ENCODE peak calls at places on chromosomes 12 and 14, in nine cellular contexts. N, V, L, R, W, T, J, E and X are unnamed samples.

GRCh38 chr14:94101748-94102147 is 8.8 kb upstream of the IFI27 start:
- DNase-seq in N (no peak), V (no peak), L (no peak), R (no peak), W (no peak), T (peak; percentile 68), J (no peak), E (no peak), X (no peak)

GRCh38 chr12:121000530-121000929 is 15.8 kb downstream of the C12orf43 start:
- DNase-seq in N (no peak), V (no peak), L (no peak), R (no peak), W (no peak), T (no peak), J (no peak), E (no peak), X (no peak)

GRCh38 chr14:104795781-104796681 is 483 bp upstream of the AKT1 start:
- DNase-seq in N (peak; percentile 57), V (peak; percentile 52), L (peak; percentile 77), R (peak; percentile 76), W (peak; percentile 42), T (peak; percentile 70), J (peak; percentile 70), E (peak; percentile 76), X (peak; percentile 67)

GRCh38 chr12:124720687-124721500 is 142.8 kb downstream of the SCARB1 start:
- DNase-seq in N (peak; percentile 93), V (peak; percentile 98), L (peak; percentile 63), R (peak; percentile 76), W (peak; percentile 82), T (peak; percentile 61), J (no peak), E (no peak), X (peak; percentile 82)

GRCh38 chr14:65769151-65769550 is 356.6 kb downstream of the FUT8 start:
- DNase-seq in N (no peak), V (no peak), L (no peak), R (no peak), W (no peak), T (no peak), J (no peak), E (no peak), X (no peak)

GRCh38 chr12:126569706-126570105 is 1504.5 kb downstream of the AACS start:
- DNase-seq in N (no peak), V (no peak), L (no peak), R (no peak), W (no peak), T (no peak), J (no peak), E (no peak), X (no peak)

GRCh38 chr12:93868771-93869170 is 191.6 kb downstream of the CRADD start:
- DNase-seq in N (no peak), V (no peak), L (no peak), R (no peak), W (no peak), T (no peak), J (no peak), E (no peak), X (no peak)

GRCh38 chr12:58888131-58888783 is 32.0 kb downstream of the LRIG3 start:
- DNase-seq in N (no peak), V (peak; percentile 90), L (peak; percentile 36), R (peak; percentile 67), W (no peak), T (no peak), J (no peak), E (no peak), X (peak; percentile 37)

GRCh38 chr12:113170926-113171325 is 14.4 kb downstream of the DDX54 start:
- DNase-seq in N (no peak), V (no peak), L (no peak), R (no peak), W (no peak), T (no peak), J (no peak), E (no peak), X (no peak)

GRCh38 chr14:29163109-29163508 is 396.5 kb downstream of the FOXG1 start:
- DNase-seq in N (no peak), V (no peak), L (no peak), R (no peak), W (no peak), T (no peak), J (no peak), E (no peak), X (no peak)

GRCh38 chr12:111100003-111100402 is 179.6 kb upstream of the MYL2 start:
- DNase-seq in N (no peak), V (no peak), L (no peak), R (no peak), W (no peak), T (no peak), J (no peak), E (no peak), X (no peak)

GRCh38 chr12:120361506-120362208 is 7.3 kb downstream of the MSI1 start:
- DNase-seq in N (no peak), V (peak; percentile 98), L (peak; percentile 63), R (peak; percentile 75), W (peak; percentile 82), T (peak; percentile 53), J (no peak), E (peak; percentile 27), X (peak; percentile 45)

GRCh38 chr12:124319368-124320050 is 24.6 kb downstream of the RFLNA start:
- DNase-seq in N (no peak), V (no peak), L (no peak), R (no peak), W (no peak), T (no peak), J (no peak), E (no peak), X (no peak)

GRCh38 chr12:21248679-21249078 is 86.0 kb downstream of the SLCO1A2 start:
- DNase-seq in N (no peak), V (peak; percentile 14), L (no peak), R (no peak), W (peak; percentile 5), T (no peak), J (no peak), E (no peak), X (no peak)

GRCh38 chr12:92897844-92898243 is 31.3 kb downstream of the EEA1 start:
- DNase-seq in N (no peak), V (no peak), L (no peak), R (no peak), W (no peak), T (no peak), J (no peak), E (no peak), X (no peak)

GRCh38 chr14:89000007-89000942 is 175.8 kb downstream of the TTC8 start:
- DNase-seq in N (peak; percentile 81), V (no peak), L (no peak), R (no peak), W (peak; percentile 95), T (peak; percentile 26), J (peak; percentile 41), E (peak; percentile 62), X (no peak)

GRCh38 chr12:31590730-31591307 is at the start of gene DENND5B:
- DNase-seq in N (peak; percentile 58), V (peak; percentile 81), L (peak; percentile 88), R (peak; percentile 87), W (peak; percentile 75), T (peak; percentile 84), J (peak; percentile 73), E (peak; percentile 46), X (peak; percentile 80)

GRCh38 chr12:22538336-22538735 is 6.0 kb downstream of the C2CD5 start:
- DNase-seq in N (no peak), V (no peak), L (no peak), R (no peak), W (peak; percentile 66), T (no peak), J (no peak), E (no peak), X (no peak)

GRCh38 chr14:52117433-52117832 is 48.6 kb upstream of the NID2 start:
- DNase-seq in N (no peak), V (no peak), L (no peak), R (no peak), W (no peak), T (no peak), J (no peak), E (no peak), X (no peak)